ENCODE peak calls at places on chromosomes 4 and X, in six cellular contexts. One of them, this sample, is unnamed.

GRCh38 chr4:26288308-26288982 is 32.4 kb upstream of the RBPJ start:
- DNase-seq in astrocyte of the cerebellum: no peak
- DNase-seq in right lobe of liver: no peak
- DNase-seq in PC-9: peak
- DNase-seq in stomach: no peak
- DNase-seq in thyroid gland: no peak
- DNase-seq in this sample: no peak

GRCh38 chrX:4373777-4374176 is 660.3 kb upstream of the PRKX start:
- DNase-seq in stomach: no peak
- DNase-seq in PC-9: no peak
- DNase-seq in thyroid gland: no peak
- DNase-seq in astrocyte of the cerebellum: no peak
- DNase-seq in right lobe of liver: no peak
- DNase-seq in this sample: no peak

GRCh38 chrX:2401590-2402360 is 99.0 kb downstream of the DHRSX start:
- DNase-seq in PC-9: no peak
- DNase-seq in right lobe of liver: no peak
- DNase-seq in astrocyte of the cerebellum: peak
- DNase-seq in thyroid gland: no peak
- DNase-seq in stomach: peak
- DNase-seq in this sample: no peak

GRCh38 chr4:37908488-37909343 is 17.8 kb downstream of the TBC1D1 start:
- DNase-seq in PC-9: no peak
- DNase-seq in thyroid gland: no peak
- DNase-seq in stomach: no peak
- DNase-seq in right lobe of liver: no peak
- DNase-seq in astrocyte of the cerebellum: peak
- DNase-seq in this sample: no peak

GRCh38 chr4:156594619-156595018 is 377.0 kb downstream of the PDGFC start:
- DNase-seq in right lobe of liver: no peak
- DNase-seq in astrocyte of the cerebellum: no peak
- DNase-seq in stomach: peak
- DNase-seq in PC-9: no peak
- DNase-seq in thyroid gland: peak
- DNase-seq in this sample: no peak

GRCh38 chr4:173736840-173737239 is 206.8 kb upstream of the HAND2 start:
- DNase-seq in right lobe of liver: no peak
- DNase-seq in astrocyte of the cerebellum: no peak
- DNase-seq in stomach: no peak
- DNase-seq in PC-9: no peak
- DNase-seq in thyroid gland: no peak
- DNase-seq in this sample: no peak

GRCh38 chr4:81723927-81724587 is 252.3 kb upstream of the RASGEF1B start:
- DNase-seq in PC-9: no peak
- DNase-seq in thyroid gland: peak
- DNase-seq in right lobe of liver: no peak
- DNase-seq in stomach: peak
- DNase-seq in astrocyte of the cerebellum: peak
- DNase-seq in this sample: no peak

GRCh38 chr4:71691416-71692073 is 92.3 kb downstream of the GC start:
- DNase-seq in right lobe of liver: no peak
- DNase-seq in PC-9: no peak
- DNase-seq in thyroid gland: no peak
- DNase-seq in astrocyte of the cerebellum: no peak
- DNase-seq in stomach: no peak
- DNase-seq in this sample: no peak

GRCh38 chr4:16897351-16897750 is 1.1 kb downstream of the LDB2 start:
- DNase-seq in right lobe of liver: no peak
- DNase-seq in thyroid gland: no peak
- DNase-seq in astrocyte of the cerebellum: no peak
- DNase-seq in PC-9: no peak
- DNase-seq in stomach: no peak
- DNase-seq in this sample: no peak

GRCh38 chr4:57109530-57109846 is 697 bp downstream of the IGFBP7 start:
- DNase-seq in thyroid gland: no peak
- DNase-seq in right lobe of liver: no peak
- DNase-seq in PC-9: no peak
- DNase-seq in stomach: no peak
- DNase-seq in astrocyte of the cerebellum: no peak
- DNase-seq in this sample: no peak

GRCh38 chr4:57113870-57114269 is 3.7 kb upstream of the IGFBP7 start:
- DNase-seq in stomach: no peak
- DNase-seq in astrocyte of the cerebellum: no peak
- DNase-seq in PC-9: no peak
- DNase-seq in thyroid gland: no peak
- DNase-seq in right lobe of liver: no peak
- DNase-seq in this sample: no peak

GRCh38 chr4:57114973-57115372 is 4.8 kb upstream of the IGFBP7 start:
- DNase-seq in right lobe of liver: no peak
- DNase-seq in PC-9: no peak
- DNase-seq in thyroid gland: no peak
- DNase-seq in stomach: no peak
- DNase-seq in astrocyte of the cerebellum: peak
- DNase-seq in this sample: no peak

GRCh38 chr4:57110635-57111546 is 706 bp upstream of the IGFBP7 start:
- DNase-seq in astrocyte of the cerebellum: peak
- DNase-seq in PC-9: no peak
- DNase-seq in thyroid gland: peak
- DNase-seq in right lobe of liver: no peak
- DNase-seq in stomach: peak
- DNase-seq in this sample: peak

GRCh38 chr4:57109847-57110634 is at the start of gene IGFBP7:
- DNase-seq in PC-9: no peak
- DNase-seq in right lobe of liver: peak
- DNase-seq in thyroid gland: peak
- DNase-seq in stomach: peak
- DNase-seq in astrocyte of the cerebellum: no peak
- DNase-seq in this sample: peak
- TF ChIP-seq CTCF in PC-9: no peak
- TF ChIP-seq CTCF in right lobe of liver: no peak
- TF ChIP-seq CTCF in thyroid gland: no peak
- TF ChIP-seq CTCF in stomach: no peak
- TF ChIP-seq CTCF in astrocyte of the cerebellum: no peak
- TF ChIP-seq CTCF in this sample: no peak

GRCh38 chr4:79201976-79202375 is 123.9 kb downstream of the NAA11 start:
- DNase-seq in PC-9: no peak
- DNase-seq in right lobe of liver: no peak
- DNase-seq in astrocyte of the cerebellum: no peak
- DNase-seq in thyroid gland: no peak
- DNase-seq in stomach: no peak
- DNase-seq in this sample: no peak
- H3K4me3 ChIP-seq in PC-9: no peak
- H3K4me3 ChIP-seq in right lobe of liver: no peak
- H3K4me3 ChIP-seq in astrocyte of the cerebellum: no peak
- H3K4me3 ChIP-seq in thyroid gland: no peak
- H3K4me3 ChIP-seq in stomach: no peak
- H3K4me3 ChIP-seq in this sample: no peak

DNA sequence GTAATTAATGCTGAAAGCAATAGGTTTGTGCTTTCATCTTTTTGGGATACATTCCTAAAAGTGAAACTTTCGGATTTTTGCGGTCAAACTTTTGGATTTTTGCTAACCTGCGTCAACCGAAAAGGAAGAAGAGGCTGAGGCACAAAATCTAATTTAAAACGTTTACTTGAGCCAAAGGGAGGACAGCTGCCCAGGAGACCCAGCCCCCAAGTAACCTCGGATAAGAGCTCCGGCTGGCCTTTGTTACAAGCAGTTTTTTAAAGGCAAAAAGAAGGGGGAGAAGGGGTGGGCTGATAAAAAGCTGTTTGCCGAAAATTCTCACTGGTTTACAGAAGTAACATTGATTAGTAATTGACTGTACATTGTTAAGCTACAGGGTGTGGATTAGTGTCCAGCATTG is 59.3 kb upstream of the USP9X start:
- DNase-seq in PC-9: no peak
- DNase-seq in thyroid gland: no peak
- DNase-seq in right lobe of liver: no peak
- DNase-seq in stomach: no peak
- DNase-seq in astrocyte of the cerebellum: peak
- DNase-seq in this sample: no peak
- TF ChIP-seq CTCF in PC-9: no peak
- TF ChIP-seq CTCF in thyroid gland: no peak
- TF ChIP-seq CTCF in right lobe of liver: no peak
- TF ChIP-seq CTCF in stomach: no peak
- TF ChIP-seq CTCF in astrocyte of the cerebellum: no peak
- TF ChIP-seq CTCF in this sample: no peak

GRCh38 chr4:152805071-152805650 is 25.4 kb downstream of the ARFIP1 start:
- DNase-seq in PC-9: no peak
- DNase-seq in thyroid gland: no peak
- DNase-seq in stomach: no peak
- DNase-seq in astrocyte of the cerebellum: no peak
- DNase-seq in right lobe of liver: no peak
- DNase-seq in this sample: no peak

GRCh38 chr4:152805818-152806217 is 26.1 kb downstream of the ARFIP1 start:
- DNase-seq in thyroid gland: no peak
- DNase-seq in stomach: no peak
- DNase-seq in PC-9: peak
- DNase-seq in right lobe of liver: no peak
- DNase-seq in astrocyte of the cerebellum: no peak
- DNase-seq in this sample: no peak

GRCh38 chr4:152806492-152807125 is 26.9 kb downstream of the ARFIP1 start:
- DNase-seq in right lobe of liver: no peak
- DNase-seq in PC-9: no peak
- DNase-seq in astrocyte of the cerebellum: no peak
- DNase-seq in thyroid gland: no peak
- DNase-seq in stomach: no peak
- DNase-seq in this sample: no peak

GRCh38 chr4:152807294-152807829 is 27.6 kb downstream of the ARFIP1 start:
- DNase-seq in stomach: no peak
- DNase-seq in PC-9: no peak
- DNase-seq in right lobe of liver: no peak
- DNase-seq in thyroid gland: no peak
- DNase-seq in astrocyte of the cerebellum: peak
- DNase-seq in this sample: no peak

DNA sequence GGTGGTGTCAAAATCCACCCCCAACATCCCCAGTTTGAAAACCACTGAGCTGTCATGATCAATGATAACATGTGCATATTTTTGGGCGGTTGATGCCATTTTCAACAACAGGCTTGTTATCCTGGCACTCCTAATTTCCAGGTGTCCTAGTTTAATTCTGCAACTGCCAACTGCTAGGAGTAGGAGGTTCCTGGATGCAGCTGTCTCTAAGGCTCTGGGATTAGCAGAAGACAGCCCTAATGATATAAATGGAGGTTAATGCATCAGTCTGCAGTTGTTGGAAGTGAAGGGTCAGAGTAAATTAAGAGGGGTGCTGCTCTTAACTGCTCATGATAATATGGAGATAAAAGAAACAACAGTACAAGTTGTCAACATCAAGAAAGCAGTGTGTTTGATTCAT is 23.8 kb downstream of the ARFIP1 start:
- DNase-seq in right lobe of liver: no peak
- DNase-seq in thyroid gland: no peak
- DNase-seq in stomach: no peak
- DNase-seq in astrocyte of the cerebellum: no peak
- DNase-seq in PC-9: no peak
- DNase-seq in this sample: no peak
- H3K4me3 ChIP-seq in right lobe of liver: no peak
- H3K4me3 ChIP-seq in thyroid gland: no peak
- H3K4me3 ChIP-seq in stomach: no peak
- H3K4me3 ChIP-seq in astrocyte of the cerebellum: no peak
- H3K4me3 ChIP-seq in PC-9: no peak
- H3K4me3 ChIP-seq in this sample: no peak

GRCh38 chrX:135194684-135195083 is 23.5 kb upstream of the CT55 start:
- DNase-seq in thyroid gland: no peak
- DNase-seq in astrocyte of the cerebellum: no peak
- DNase-seq in stomach: no peak
- DNase-seq in right lobe of liver: no peak
- DNase-seq in PC-9: no peak
- DNase-seq in this sample: no peak
- TF ChIP-seq CTCF in thyroid gland: no peak
- TF ChIP-seq CTCF in astrocyte of the cerebellum: no peak
- TF ChIP-seq CTCF in stomach: no peak
- TF ChIP-seq CTCF in right lobe of liver: no peak
- TF ChIP-seq CTCF in PC-9: no peak
- TF ChIP-seq CTCF in this sample: no peak

DNA sequence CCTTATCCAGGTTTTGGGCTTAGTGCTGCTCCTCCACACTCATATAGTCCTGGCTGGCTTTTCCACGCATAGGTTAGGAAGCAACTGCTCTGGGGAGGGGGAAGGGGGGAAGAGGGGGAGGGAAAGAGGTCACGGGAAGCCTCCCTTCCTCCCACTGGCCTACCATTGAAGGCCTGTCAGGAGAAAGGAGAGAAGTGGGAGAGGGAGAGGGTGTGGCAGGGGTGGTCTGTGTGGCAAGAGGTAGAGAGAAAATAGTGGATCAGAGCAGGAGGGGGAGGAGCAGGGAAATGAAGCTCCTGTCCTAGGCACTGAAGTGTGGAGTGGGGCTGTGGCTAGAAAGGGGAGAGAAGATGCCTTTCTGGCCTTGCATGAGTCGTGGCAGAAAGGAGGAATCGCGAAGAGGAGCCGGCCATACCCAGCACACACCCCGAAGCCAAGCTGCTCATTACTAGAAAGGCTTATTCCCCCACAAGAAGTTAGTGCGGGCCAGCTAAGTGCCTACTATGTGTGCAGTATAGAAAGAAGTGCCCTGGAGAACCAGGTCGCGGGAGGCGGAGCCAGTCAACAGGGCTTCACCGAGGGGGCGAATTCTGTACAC is 1.1 kb upstream of the TMEM164 start:
- DNase-seq in thyroid gland: no peak
- DNase-seq in right lobe of liver: no peak
- DNase-seq in astrocyte of the cerebellum: no peak
- DNase-seq in stomach: no peak
- DNase-seq in PC-9: no peak
- DNase-seq in this sample: no peak
- H3K4me3 ChIP-seq in thyroid gland: no peak
- H3K4me3 ChIP-seq in right lobe of liver: peak
- H3K4me3 ChIP-seq in astrocyte of the cerebellum: peak
- H3K4me3 ChIP-seq in stomach: peak
- H3K4me3 ChIP-seq in PC-9: peak
- H3K4me3 ChIP-seq in this sample: peak

GRCh38 chrX:46572295-46572936 is 1.1 kb upstream of the CHST7 start:
- DNase-seq in PC-9: no peak
- DNase-seq in astrocyte of the cerebellum: no peak
- DNase-seq in stomach: no peak
- DNase-seq in right lobe of liver: no peak
- DNase-seq in thyroid gland: no peak
- DNase-seq in this sample: no peak
- TF ChIP-seq CTCF in PC-9: no peak
- TF ChIP-seq CTCF in astrocyte of the cerebellum: no peak
- TF ChIP-seq CTCF in stomach: no peak
- TF ChIP-seq CTCF in right lobe of liver: no peak
- TF ChIP-seq CTCF in thyroid gland: no peak
- TF ChIP-seq CTCF in this sample: no peak

GRCh38 chr4:90733211-90733610 is 606.0 kb downstream of the CCSER1 start:
- DNase-seq in stomach: no peak
- DNase-seq in right lobe of liver: no peak
- DNase-seq in astrocyte of the cerebellum: no peak
- DNase-seq in PC-9: no peak
- DNase-seq in thyroid gland: no peak
- DNase-seq in this sample: no peak
- H3K4me3 ChIP-seq in stomach: no peak
- H3K4me3 ChIP-seq in right lobe of liver: no peak
- H3K4me3 ChIP-seq in astrocyte of the cerebellum: no peak
- H3K4me3 ChIP-seq in PC-9: no peak
- H3K4me3 ChIP-seq in thyroid gland: no peak
- H3K4me3 ChIP-seq in this sample: no peak

GRCh38 chr4:164779080-164779479 is 25.1 kb downstream of the SMIM31 start:
- DNase-seq in astrocyte of the cerebellum: no peak
- DNase-seq in PC-9: no peak
- DNase-seq in stomach: no peak
- DNase-seq in thyroid gland: no peak
- DNase-seq in right lobe of liver: no peak
- DNase-seq in this sample: no peak
- TF ChIP-seq CTCF in astrocyte of the cerebellum: no peak
- TF ChIP-seq CTCF in PC-9: no peak
- TF ChIP-seq CTCF in stomach: no peak
- TF ChIP-seq CTCF in thyroid gland: no peak
- TF ChIP-seq CTCF in right lobe of liver: no peak
- TF ChIP-seq CTCF in this sample: no peak

This sample was measured in coronary artery.